ENCODE peak calls at places on chromosomes 16 and 17, in seven cellular contexts. One of them, this sample, is unnamed.

GRCh38 chr16:5649762-5650445 is 552.3 kb upstream of the EEF2KMT start:
- DNase-seq in H1: no peak
- DNase-seq in tibial nerve: no peak
- DNase-seq in esophagus muscularis mucosa: no peak
- DNase-seq in ovary: no peak
- DNase-seq in sigmoid colon: no peak
- DNase-seq in GM12878: no peak
- DNase-seq in this sample: no peak

GRCh38 chr16:55563797-55564196 is 2.7 kb upstream of the CAPNS2 start:
- DNase-seq in H1: no peak
- DNase-seq in tibial nerve: no peak
- DNase-seq in esophagus muscularis mucosa: no peak
- DNase-seq in ovary: no peak
- DNase-seq in sigmoid colon: no peak
- DNase-seq in GM12878: no peak
- DNase-seq in this sample: no peak

GRCh38 chr16:85709766-85710423 is 21.1 kb upstream of the GINS2 start:
- DNase-seq in H1: no peak
- DNase-seq in tibial nerve: no peak
- DNase-seq in esophagus muscularis mucosa: no peak
- DNase-seq in ovary: no peak
- DNase-seq in sigmoid colon: no peak
- DNase-seq in GM12878: no peak
- DNase-seq in this sample: no peak

GRCh38 chr17:40350410-40351184 is 13.9 kb downstream of the GJD3 start:
- DNase-seq in H1: no peak
- DNase-seq in tibial nerve: no peak
- DNase-seq in esophagus muscularis mucosa: no peak
- DNase-seq in ovary: no peak
- DNase-seq in sigmoid colon: no peak
- DNase-seq in GM12878: no peak
- DNase-seq in this sample: no peak

GRCh38 chr16:49463529-49463928 is 89.9 kb downstream of the C16orf78 start:
- DNase-seq in H1: peak
- DNase-seq in tibial nerve: no peak
- DNase-seq in esophagus muscularis mucosa: peak
- DNase-seq in ovary: no peak
- DNase-seq in sigmoid colon: peak
- DNase-seq in GM12878: peak
- DNase-seq in this sample: peak

GRCh38 chr17:66677201-66677981 is 157.5 kb upstream of the CACNG5 start:
- DNase-seq in H1: no peak
- DNase-seq in tibial nerve: no peak
- DNase-seq in esophagus muscularis mucosa: no peak
- DNase-seq in ovary: no peak
- DNase-seq in sigmoid colon: no peak
- DNase-seq in GM12878: no peak
- DNase-seq in this sample: no peak

GRCh38 chr17:40153603-40154238 is 13.4 kb downstream of the CASC3 start:
- DNase-seq in H1: no peak
- DNase-seq in tibial nerve: no peak
- DNase-seq in esophagus muscularis mucosa: no peak
- DNase-seq in ovary: no peak
- DNase-seq in sigmoid colon: no peak
- DNase-seq in GM12878: no peak
- DNase-seq in this sample: no peak

GRCh38 chr17:66345264-66345663 is 42.9 kb downstream of the PRKCA start:
- DNase-seq in H1: no peak
- DNase-seq in tibial nerve: no peak
- DNase-seq in esophagus muscularis mucosa: no peak
- DNase-seq in ovary: no peak
- DNase-seq in sigmoid colon: no peak
- DNase-seq in GM12878: no peak
- DNase-seq in this sample: no peak

GRCh38 chr16:8572919-8573724 is 17.2 kb downstream of the TMEM114 start:
- DNase-seq in H1: peak
- DNase-seq in tibial nerve: peak
- DNase-seq in esophagus muscularis mucosa: no peak
- DNase-seq in ovary: no peak
- DNase-seq in sigmoid colon: no peak
- DNase-seq in GM12878: no peak
- DNase-seq in this sample: no peak

GRCh38 chr16:23057013-23057596 is 92.1 kb downstream of the USP31 start:
- DNase-seq in H1: no peak
- DNase-seq in tibial nerve: no peak
- DNase-seq in esophagus muscularis mucosa: no peak
- DNase-seq in ovary: no peak
- DNase-seq in sigmoid colon: no peak
- DNase-seq in GM12878: no peak
- DNase-seq in this sample: no peak

GRCh38 chr17:50255766-50256480 is 18.3 kb upstream of the TMEM92 start:
- DNase-seq in H1: no peak
- DNase-seq in tibial nerve: no peak
- DNase-seq in esophagus muscularis mucosa: no peak
- DNase-seq in ovary: no peak
- DNase-seq in sigmoid colon: no peak
- DNase-seq in GM12878: no peak
- DNase-seq in this sample: no peak

GRCh38 chr17:42566873-42567573 is at the start of gene MLX:
- DNase-seq in H1: peak
- DNase-seq in tibial nerve: peak
- DNase-seq in esophagus muscularis mucosa: peak
- DNase-seq in ovary: peak
- DNase-seq in sigmoid colon: peak
- DNase-seq in GM12878: peak
- DNase-seq in this sample: peak
- TF ChIP-seq EP300 in H1: no peak
- TF ChIP-seq EP300 in tibial nerve: peak
- TF ChIP-seq EP300 in esophagus muscularis mucosa: no peak
- TF ChIP-seq EP300 in ovary: no peak
- TF ChIP-seq EP300 in sigmoid colon: no peak
- TF ChIP-seq EP300 in GM12878: no peak
- TF ChIP-seq EP300 in this sample: no peak

GRCh38 chr17:78374631-78375274 is 3.7 kb upstream of the PGS1 start:
- DNase-seq in H1: peak
- DNase-seq in tibial nerve: no peak
- DNase-seq in esophagus muscularis mucosa: no peak
- DNase-seq in ovary: no peak
- DNase-seq in sigmoid colon: no peak
- DNase-seq in GM12878: no peak
- DNase-seq in this sample: no peak

GRCh38 chr17:78374189-78374588 is 4.3 kb upstream of the PGS1 start:
- DNase-seq in H1: no peak
- DNase-seq in tibial nerve: no peak
- DNase-seq in esophagus muscularis mucosa: no peak
- DNase-seq in ovary: no peak
- DNase-seq in sigmoid colon: no peak
- DNase-seq in GM12878: no peak
- DNase-seq in this sample: no peak

GRCh38 chr17:78377858-78378224 is 608 bp upstream of the PGS1 start:
- DNase-seq in H1: no peak
- DNase-seq in tibial nerve: no peak
- DNase-seq in esophagus muscularis mucosa: no peak
- DNase-seq in ovary: no peak
- DNase-seq in sigmoid colon: no peak
- DNase-seq in GM12878: no peak
- DNase-seq in this sample: no peak

GRCh38 chr17:78376161-78376560 is 2.3 kb upstream of the PGS1 start:
- DNase-seq in H1: no peak
- DNase-seq in tibial nerve: no peak
- DNase-seq in esophagus muscularis mucosa: no peak
- DNase-seq in ovary: no peak
- DNase-seq in sigmoid colon: no peak
- DNase-seq in GM12878: no peak
- DNase-seq in this sample: no peak

DNA sequence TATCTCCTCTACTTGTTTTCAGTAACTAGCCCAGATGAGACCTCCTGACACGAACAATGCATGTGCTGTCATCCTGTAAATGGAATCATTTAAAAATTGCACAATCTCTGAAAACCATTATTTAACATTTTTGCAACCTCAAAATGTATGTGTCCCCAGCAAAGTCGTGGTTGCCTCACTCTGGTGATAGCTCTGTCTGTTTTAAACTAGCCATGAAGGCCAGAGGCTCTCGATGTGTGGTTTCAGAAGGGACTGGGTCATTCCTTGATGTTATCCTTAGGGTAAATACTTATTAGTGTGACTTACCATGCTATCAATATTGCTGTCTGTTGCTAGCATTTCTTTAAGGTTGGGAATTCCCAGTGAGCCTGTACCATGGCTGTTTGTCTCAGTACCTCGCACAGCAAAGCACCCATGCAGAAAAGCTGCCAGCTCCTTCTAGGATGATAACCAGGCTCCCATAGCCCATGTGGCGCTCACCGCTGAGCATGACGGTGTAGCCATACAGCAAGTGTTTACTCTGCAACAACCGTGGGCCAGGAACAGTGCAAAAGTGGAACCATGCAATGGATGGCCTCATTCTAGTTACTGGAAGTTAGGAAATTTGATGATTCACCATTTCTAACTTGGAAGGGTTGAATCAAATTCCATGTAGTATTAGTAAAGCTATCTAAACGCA is 2.9 kb upstream of the PGS1 start:
- DNase-seq in H1: no peak
- DNase-seq in tibial nerve: no peak
- DNase-seq in esophagus muscularis mucosa: no peak
- DNase-seq in ovary: no peak
- DNase-seq in sigmoid colon: peak
- DNase-seq in GM12878: no peak
- DNase-seq in this sample: no peak
- TF ChIP-seq POLR2A in H1: no peak
- TF ChIP-seq POLR2A in tibial nerve: no peak
- TF ChIP-seq POLR2A in esophagus muscularis mucosa: no peak
- TF ChIP-seq POLR2A in ovary: no peak
- TF ChIP-seq POLR2A in sigmoid colon: no peak
- TF ChIP-seq POLR2A in GM12878: no peak
- TF ChIP-seq POLR2A in this sample: no peak

GRCh38 chr16:1825864-1826690 is 548 bp downstream of the HAGH start:
- DNase-seq in H1: peak
- DNase-seq in tibial nerve: no peak
- DNase-seq in esophagus muscularis mucosa: peak
- DNase-seq in ovary: no peak
- DNase-seq in sigmoid colon: no peak
- DNase-seq in GM12878: no peak
- DNase-seq in this sample: peak

GRCh38 chr16:1828645-1829410 is 1.8 kb downstream of the FAHD1 start:
- DNase-seq in H1: no peak
- DNase-seq in tibial nerve: no peak
- DNase-seq in esophagus muscularis mucosa: no peak
- DNase-seq in ovary: no peak
- DNase-seq in sigmoid colon: no peak
- DNase-seq in GM12878: no peak
- DNase-seq in this sample: no peak

GRCh38 chr16:1823821-1824220 is 2.8 kb downstream of the HAGH start:
- DNase-seq in H1: peak
- DNase-seq in tibial nerve: no peak
- DNase-seq in esophagus muscularis mucosa: no peak
- DNase-seq in ovary: no peak
- DNase-seq in sigmoid colon: no peak
- DNase-seq in GM12878: no peak
- DNase-seq in this sample: no peak

GRCh38 chr16:1825381-1825863 is 1.2 kb downstream of the HAGH start:
- DNase-seq in H1: no peak
- DNase-seq in tibial nerve: no peak
- DNase-seq in esophagus muscularis mucosa: no peak
- DNase-seq in ovary: peak
- DNase-seq in sigmoid colon: no peak
- DNase-seq in GM12878: no peak
- DNase-seq in this sample: no peak

GRCh38 chr16:1826691-1827573 is at the start of the genes FAHD1 and HAGH:
- DNase-seq in H1: peak
- DNase-seq in tibial nerve: peak
- DNase-seq in esophagus muscularis mucosa: peak
- DNase-seq in ovary: peak
- DNase-seq in sigmoid colon: peak
- DNase-seq in GM12878: peak
- DNase-seq in this sample: peak
- TF ChIP-seq EP300 in H1: peak
- TF ChIP-seq EP300 in tibial nerve: peak
- TF ChIP-seq EP300 in esophagus muscularis mucosa: no peak
- TF ChIP-seq EP300 in ovary: no peak
- TF ChIP-seq EP300 in sigmoid colon: no peak
- TF ChIP-seq EP300 in GM12878: no peak
- TF ChIP-seq EP300 in this sample: no peak

DNA sequence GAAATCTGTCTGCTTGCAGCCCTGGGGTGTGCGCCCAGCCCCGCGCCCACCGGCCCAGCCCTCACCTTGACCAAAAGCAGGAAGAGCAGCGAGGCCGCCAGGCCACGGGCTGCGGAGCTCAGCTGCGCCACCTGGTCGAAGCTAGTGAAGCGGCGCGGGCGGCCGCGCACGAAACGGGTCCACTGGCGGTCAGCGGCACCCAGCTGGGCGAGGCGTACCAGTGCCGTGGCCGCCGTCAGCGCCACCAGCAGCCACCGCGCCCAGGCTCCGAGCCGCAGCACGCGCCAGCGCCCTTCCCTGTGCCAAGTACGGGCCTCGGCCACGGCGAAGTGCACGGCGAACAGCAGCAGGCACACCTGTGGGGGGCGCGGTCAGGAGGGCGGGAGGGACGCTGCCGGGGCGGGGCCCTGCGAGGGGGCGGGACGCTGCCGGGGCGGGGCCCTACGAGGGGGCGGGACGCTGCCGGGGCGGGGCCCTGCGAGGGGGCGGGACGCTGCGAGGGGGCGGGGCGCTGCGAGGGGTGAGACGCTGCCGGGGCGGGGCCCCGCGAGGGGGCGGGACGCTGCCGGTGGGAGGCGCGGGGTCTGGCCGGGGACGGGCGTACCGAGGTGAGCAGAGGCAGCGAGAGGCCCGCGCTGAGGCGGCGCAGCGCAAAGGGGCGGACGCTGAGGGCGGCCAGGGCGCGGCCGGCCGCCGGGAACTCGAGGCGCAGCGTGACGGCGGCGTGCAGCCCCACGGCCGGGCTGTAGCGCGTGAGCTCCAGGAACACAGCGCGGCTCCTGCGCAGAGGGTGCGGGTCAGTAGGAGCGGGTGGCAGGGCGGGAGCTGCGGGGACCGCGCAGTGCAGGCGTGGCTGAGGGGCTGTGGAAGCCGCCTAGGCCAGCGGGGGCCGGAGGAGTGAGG is 43.3 kb downstream of the TSC2 start:
- DNase-seq in H1: peak
- DNase-seq in tibial nerve: peak
- DNase-seq in esophagus muscularis mucosa: no peak
- DNase-seq in ovary: peak
- DNase-seq in sigmoid colon: no peak
- DNase-seq in GM12878: no peak
- DNase-seq in this sample: peak
- TF ChIP-seq POLR2A in H1: no peak
- TF ChIP-seq POLR2A in tibial nerve: no peak
- TF ChIP-seq POLR2A in esophagus muscularis mucosa: no peak
- TF ChIP-seq POLR2A in ovary: no peak
- TF ChIP-seq POLR2A in sigmoid colon: no peak
- TF ChIP-seq POLR2A in GM12878: no peak
- TF ChIP-seq POLR2A in this sample: peak

GRCh38 chr17:74778960-74779359 is 2.8 kb upstream of the NAT9 start:
- DNase-seq in H1: no peak
- DNase-seq in tibial nerve: no peak
- DNase-seq in esophagus muscularis mucosa: no peak
- DNase-seq in ovary: no peak
- DNase-seq in sigmoid colon: no peak
- DNase-seq in GM12878: no peak
- DNase-seq in this sample: no peak
- TF ChIP-seq EP300 in H1: no peak
- TF ChIP-seq EP300 in tibial nerve: no peak
- TF ChIP-seq EP300 in esophagus muscularis mucosa: no peak
- TF ChIP-seq EP300 in ovary: no peak
- TF ChIP-seq EP300 in sigmoid colon: no peak
- TF ChIP-seq EP300 in GM12878: no peak
- TF ChIP-seq EP300 in this sample: no peak

This sample was measured in transverse colon.